ENCODE peak calls at places on chromosome 21, in six cellular contexts. V, N, F, K, H and Y are unnamed samples.
A peak's percentile ranks its signal among the peaks of the same experiment; 100 is the strongest.

GRCh38 chr21:44845418-44846200 is 27.7 kb upstream of the SUMO3 start:
- DNase-seq in N (peak; percentile 29), V (peak; percentile 95), F (peak; percentile 91), K (peak; percentile 40), H (peak; percentile 80), Y (peak; percentile 29)

GRCh38 chr21:10616535-10616934 is 95.2 kb downstream of the TPTE start:
- DNase-seq in F (no peak), H (no peak), K (no peak), V (no peak), N (no peak), Y (no peak)

GRCh38 chr21:37737996-37738395 is 178.3 kb downstream of the KCNJ6 start:
- DNase-seq in V (no peak), H (no peak), N (no peak), K (no peak), F (no peak), Y (no peak)

GRCh38 chr21:44880762-44881585 is 7.5 kb upstream of the PTTG1IP start:
- DNase-seq in H (no peak), K (no peak), V (no peak), F (peak; percentile 40), N (no peak), Y (no peak)

GRCh38 chr21:15849161-15849560 is 119.4 kb downstream of the USP25 start:
- DNase-seq in F (no peak), H (no peak), K (no peak), V (no peak), N (no peak), Y (no peak)

GRCh38 chr21:35226960-35227741 is 178.0 kb upstream of the RUNX1 start:
- DNase-seq in V (no peak), F (no peak), K (peak; percentile 66), H (no peak), N (no peak), Y (peak; percentile 94)

GRCh38 chr21:29117372-29117955 is 13.0 kb upstream of the MAP3K7CL start:
- DNase-seq in N (no peak), V (no peak), K (no peak), F (no peak), H (no peak), Y (no peak)

GRCh38 chr21:45893166-45894106 is 88.1 kb upstream of the COL6A1 start:
- DNase-seq in V (no peak), N (no peak), F (peak; percentile 48), H (no peak), K (no peak), Y (no peak)

GRCh38 chr21:14877581-14878228 is 187.1 kb downstream of the NRIP1 start:
- DNase-seq in K (no peak), N (no peak), F (no peak), H (no peak), V (no peak), Y (no peak)

GRCh38 chr21:18245493-18245967 is 897 bp downstream of the CHODL start:
- DNase-seq in K (no peak), N (peak; percentile 13), H (no peak), V (peak; percentile 54), F (peak; percentile 67), Y (no peak)

GRCh38 chr21:36927718-36928117 is 38.8 kb downstream of the HLCS start:
- DNase-seq in H (peak; percentile 77), F (peak; percentile 92), N (peak; percentile 87), V (peak; percentile 95), K (peak; percentile 43), Y (peak; percentile 49)

GRCh38 chr21:35332841-35333426 is 283.8 kb upstream of the RUNX1 start:
- DNase-seq in K (no peak), F (no peak), H (no peak), N (no peak), V (no peak), Y (no peak)

GRCh38 chr21:43362306-43362927 is 64.5 kb downstream of the SIK1 start:
- DNase-seq in F (peak; percentile 84), N (peak; percentile 82), V (peak; percentile 71), K (peak; percentile 83), H (peak; percentile 84), Y (peak; percentile 92)
- H3K27ac ChIP-seq in F (no peak overlapping the region), N (peak overlapping the region; percentile 71), V (peak overlapping the region; percentile 84), K (peak overlapping the region; percentile 79), H (peak overlapping the region; percentile 92), Y (peak overlapping the region; percentile 93)

GRCh38 chr21:31667141-31667540 is 7.6 kb downstream of the SOD1 start:
- DNase-seq in H (no peak), F (no peak), K (no peak), N (no peak), V (no peak), Y (no peak)

GRCh38 chr21:31666445-31667010 is 7.0 kb downstream of the SOD1 start:
- DNase-seq in V (no peak), H (no peak), F (no peak), N (no peak), K (no peak), Y (no peak)

GRCh38 chr21:31665397-31665796 is 5.9 kb downstream of the SOD1 start:
- DNase-seq in F (no peak), V (no peak), H (no peak), N (no peak), K (peak; percentile 21), Y (no peak)

GRCh38 chr21:31668651-31669491 is 9.4 kb downstream of the SOD1 start:
- DNase-seq in F (no peak), K (no peak), V (no peak), N (no peak), H (no peak), Y (no peak)

DNA sequence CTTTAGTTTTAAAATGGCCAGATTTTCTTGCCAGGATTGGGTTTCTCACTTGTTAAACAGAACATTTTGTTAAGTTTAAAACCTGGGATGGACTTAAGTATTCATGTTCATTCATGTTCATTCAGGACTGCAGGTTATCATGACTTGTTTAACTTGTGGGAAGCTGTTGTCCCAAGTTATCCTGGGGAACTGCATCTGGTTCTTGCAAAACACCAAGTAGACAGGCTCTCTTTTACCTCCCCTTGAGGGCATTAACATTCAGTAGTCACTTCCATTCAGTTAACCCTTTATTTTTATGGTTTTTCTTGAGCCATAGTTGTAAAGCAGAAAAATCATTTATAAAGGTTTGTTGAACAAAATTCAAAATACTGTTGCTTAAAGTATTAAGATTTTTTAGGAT is 8.1 kb downstream of the SOD1 start:
- DNase-seq in H (no peak), K (no peak), F (no peak), N (no peak), V (no peak), Y (no peak)
- H3K4me3 ChIP-seq in H (no peak overlapping the region), K (no peak overlapping the region), F (no peak overlapping the region), N (no peak overlapping the region), V (no peak overlapping the region), Y (no peak overlapping the region)

DNA sequence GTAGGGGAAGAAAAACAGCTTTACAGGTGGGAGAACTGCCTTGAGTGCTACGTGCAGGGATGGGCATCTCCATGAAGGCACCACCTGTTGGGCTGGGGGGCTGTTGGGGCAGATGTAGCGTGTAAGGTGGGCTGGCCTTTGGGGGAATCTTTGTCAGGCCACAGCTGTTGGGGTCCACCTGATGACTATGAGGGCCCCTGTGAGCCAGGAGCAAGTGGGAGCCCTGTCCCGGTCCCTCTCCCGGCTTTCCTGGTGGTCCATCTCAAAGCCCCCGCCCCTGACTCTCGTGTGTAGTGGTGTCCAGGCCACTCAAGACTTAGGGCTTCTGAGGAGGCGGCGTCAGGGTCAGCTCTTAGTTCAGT is 13.5 kb downstream of the SLC37A1 start:
- DNase-seq in F (no peak), N (no peak), H (no peak), V (peak; percentile 29), K (no peak), Y (no peak)
- H3K27ac ChIP-seq in F (no peak overlapping the region), N (peak overlapping the region; percentile 70), H (peak overlapping the region; percentile 71), V (no peak overlapping the region), K (peak overlapping the region; percentile 59), Y (peak overlapping the region; percentile 70)

GRCh38 chr21:26844258-26845065 is 747 bp downstream of the ADAMTS1 start:
- DNase-seq in K (no peak), N (peak; percentile 68), F (peak; percentile 86), V (peak; percentile 72), H (peak; percentile 68), Y (no peak)

GRCh38 chr21:26843912-26844257 is 1.3 kb downstream of the ADAMTS1 start:
- DNase-seq in N (no peak), K (no peak), H (no peak), F (no peak), V (no peak), Y (no peak)

GRCh38 chr21:26842300-26842699 is 2.9 kb downstream of the ADAMTS1 start:
- DNase-seq in N (no peak), F (no peak), V (no peak), H (no peak), K (no peak), Y (no peak)

GRCh38 chr21:26845066-26845749 is at the start of gene ADAMTS1:
- DNase-seq in K (no peak), V (peak; percentile 98), N (peak; percentile 99), F (peak; percentile 98), H (peak; percentile 92), Y (no peak)

DNA sequence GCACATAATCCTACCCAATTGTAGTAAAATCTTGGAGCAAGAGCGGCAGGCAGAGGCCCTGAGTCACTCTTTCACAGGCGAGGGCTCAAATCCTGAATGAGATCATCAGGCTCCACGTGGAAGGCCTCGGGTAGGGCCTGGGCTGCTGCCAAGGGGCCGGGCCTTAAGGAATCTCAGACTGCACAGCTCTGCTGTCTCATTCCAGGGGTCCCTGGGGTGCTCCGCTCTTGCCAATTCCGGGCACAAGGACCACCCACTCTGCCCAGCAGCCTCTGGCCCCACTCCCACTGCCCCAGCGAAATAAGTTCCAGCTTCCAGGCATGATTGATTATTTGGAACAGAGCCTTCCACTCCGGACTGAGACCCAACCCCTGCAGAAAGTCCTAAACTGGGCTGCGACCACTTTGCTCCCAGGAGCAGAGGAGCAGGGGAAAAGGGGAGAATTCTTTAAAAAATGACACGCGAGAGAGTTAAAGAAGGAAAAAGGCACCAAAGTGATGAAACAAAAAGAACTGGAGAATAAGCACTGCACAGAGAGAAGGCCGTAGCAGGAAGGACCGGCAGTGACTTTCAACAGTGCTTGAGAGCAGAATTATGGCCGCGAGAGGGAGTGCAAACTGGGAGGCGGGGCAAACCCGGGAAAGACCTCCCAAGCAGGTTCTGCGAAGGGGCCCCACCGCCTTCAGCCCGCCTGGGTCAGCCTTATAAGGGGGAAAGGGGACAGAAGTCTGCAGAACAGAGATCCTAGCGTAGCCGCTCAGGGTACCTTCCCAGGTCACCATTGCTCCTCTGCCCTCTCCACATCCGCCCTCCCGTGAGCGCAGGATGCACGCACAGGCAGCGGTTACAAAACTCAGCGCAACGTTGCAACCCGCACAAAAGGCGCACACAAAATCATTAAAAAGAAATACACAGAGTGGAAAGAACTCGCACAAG is 2.0 kb downstream of the ADAMTS1 start:
- DNase-seq in V (peak; percentile 92), F (peak; percentile 97), K (no peak), N (peak; percentile 94), H (peak; percentile 95), Y (no peak)
- H3K4me3 ChIP-seq in V (peak overlapping the region; percentile 93), F (peak overlapping the region; percentile 88), K (no peak overlapping the region), N (peak overlapping the region; percentile 87), H (peak overlapping the region; percentile 94), Y (no peak overlapping the region)

GRCh38 chr21:38903578-38904193 is 98.0 kb downstream of the ETS2 start:
- DNase-seq in F (no peak), V (no peak), H (no peak), N (no peak), K (no peak), Y (no peak)
- H3K27ac ChIP-seq in F (peak overlapping the region; percentile 87), V (no peak overlapping the region), H (peak overlapping the region; percentile 71), N (no peak overlapping the region), K (no peak overlapping the region), Y (no peak overlapping the region)